ENCODE peak calls at places on chromosomes 2 and 18, in nine cellular contexts. I is HS-27A, E is prostate gland, D is frontal cortex, N is psoas muscle, F is Ammon's horn, M is amniotic stem cell, V is brain microvascular endothelial cell, J is type B pancreatic cell. R is an unnamed sample.

GRCh38 chr2:197599285-197599965 is 76.0 kb downstream of the RFTN2 start:
- DNase-seq in E (peak), V (peak), F (peak), N (no peak), I (no peak), D (no peak), J (no peak), M (no peak), R (no peak)

GRCh38 chr2:37614061-37614802 is 57.2 kb downstream of the CDC42EP3 start:
- DNase-seq in V (peak), J (no peak), F (no peak), D (no peak), M (peak), I (no peak), N (no peak), E (no peak), R (peak)

GRCh38 chr18:54968807-54969206 is 9.5 kb upstream of the CCDC68 start:
- DNase-seq in V (no peak), E (no peak), D (no peak), F (no peak), M (no peak), I (no peak), N (no peak), J (no peak), R (no peak)

GRCh38 chr2:152097291-152098032 is 1.4 kb downstream of the CACNB4 start:
- DNase-seq in D (no peak), V (no peak), M (no peak), I (no peak), E (peak), J (no peak), N (no peak), F (no peak), R (no peak)

GRCh38 chr2:232485333-232485756 is 2.3 kb downstream of the ECEL1 start:
- DNase-seq in I (no peak), M (no peak), E (no peak), F (no peak), J (no peak), D (no peak), N (no peak), V (no peak), R (no peak)

GRCh38 chr2:85913854-85914524 is 25.2 kb upstream of the ST3GAL5 start:
- DNase-seq in D (no peak), V (peak), M (no peak), F (no peak), I (no peak), J (no peak), E (no peak), N (no peak), R (peak)

GRCh38 chr2:173184031-173185004 is 108.7 kb downstream of the MAP3K20 start:
- DNase-seq in D (no peak), F (peak), J (no peak), I (peak), E (no peak), N (peak), V (peak), M (peak), R (peak)

GRCh38 chr2:26284132-26284531 is 39.4 kb downstream of the HADHB start:
- DNase-seq in I (peak), F (no peak), D (no peak), M (no peak), V (peak), J (no peak), E (no peak), N (no peak), R (no peak)

GRCh38 chr18:3554091-3554601 is 104.2 kb downstream of the TGIF1 start:
- DNase-seq in F (no peak), V (peak), J (no peak), E (no peak), M (no peak), N (no peak), D (no peak), I (no peak), R (no peak)